ENCODE peak calls at places on chromosomes 4 and X, in eight cellular contexts. I, T, G, M, H, X, N and R are unnamed samples. For H3K9me3, the result is how much of the 10 kb centered on the place peaks cover.

GRCh38 chrX:138150709-138151108 is 560.8 kb downstream of the FGF13 start:
- DNase-seq in T (no peak), N (no peak), I (peak), H (no peak), M (no peak), G (no peak), X (no peak), R (no peak)

GRCh38 chrX:118536687-118537461 is 41.3 kb downstream of the DOCK11 start:
- DNase-seq in M (no peak), I (no peak), X (peak), N (no peak), H (no peak), G (peak), T (no peak), R (no peak)

GRCh38 chrX:23782455-23782854 is 518 bp upstream of the SAT1 start:
- DNase-seq in T (no peak), X (no peak), G (no peak), I (no peak), H (no peak), N (no peak), M (no peak), R (no peak)

GRCh38 chr4:30269850-30270249 is 450.3 kb upstream of the PCDH7 start:
- DNase-seq in I (no peak), T (no peak), M (no peak), X (peak), H (no peak), G (no peak), N (no peak), R (no peak)

GRCh38 chr4:90546114-90546513 is 418.9 kb downstream of the CCSER1 start:
- DNase-seq in I (no peak), X (peak), N (no peak), M (no peak), G (no peak), T (no peak), H (no peak), R (no peak)

GRCh38 chr4:125317526-125317880 is 2.7 kb downstream of the FAT4 start:
- DNase-seq in H (peak), I (no peak), G (peak), X (no peak), T (no peak), M (peak), N (peak), R (peak)

GRCh38 chr4:75662626-75663025 is 10.6 kb downstream of the G3BP2 start:
- DNase-seq in T (no peak), I (no peak), N (no peak), X (no peak), M (no peak), G (no peak), H (no peak), R (no peak)

GRCh38 chr4:47065099-47065498 is 33.7 kb downstream of the GABRB1 start:
- DNase-seq in M (no peak), X (no peak), N (no peak), I (no peak), T (no peak), G (no peak), H (no peak), R (no peak)

GRCh38 chr4:146368209-146368608 is 153.5 kb downstream of the SLC10A7 start:
- DNase-seq in M (no peak), X (peak), N (no peak), T (no peak), G (no peak), I (no peak), H (no peak), R (no peak)

GRCh38 chrX:87388381-87388780 is 129.2 kb upstream of the KLHL4 start:
- DNase-seq in M (no peak), N (no peak), X (no peak), H (no peak), I (no peak), T (no peak), G (no peak), R (no peak)

GRCh38 chr4:87103691-87104187 is 116.7 kb downstream of the KLHL8 start:
- DNase-seq in I (no peak), M (no peak), N (no peak), X (peak), H (no peak), G (no peak), T (no peak), R (no peak)

GRCh38 chr4:145480257-145480656 is 1.4 kb upstream of the SMAD1 start:
- DNase-seq in N (no peak), H (no peak), T (no peak), I (no peak), G (no peak), M (no peak), X (no peak), R (no peak)

GRCh38 chrX:99469439-99469838 is 940.6 kb downstream of the PCDH19 start:
- DNase-seq in I (no peak), G (no peak), X (no peak), M (no peak), H (no peak), N (no peak), T (no peak), R (no peak)

GRCh38 chrX:102654696-102655095 is 3.4 kb downstream of the GPRASP1 start:
- DNase-seq in X (no peak), I (no peak), H (no peak), G (no peak), N (no peak), T (no peak), M (no peak), R (no peak)

GRCh38 chrX:102658551-102658950 is 7.3 kb downstream of the GPRASP1 start:
- DNase-seq in H (no peak), M (no peak), G (no peak), X (no peak), N (no peak), T (no peak), I (no peak), R (no peak)

DNA sequence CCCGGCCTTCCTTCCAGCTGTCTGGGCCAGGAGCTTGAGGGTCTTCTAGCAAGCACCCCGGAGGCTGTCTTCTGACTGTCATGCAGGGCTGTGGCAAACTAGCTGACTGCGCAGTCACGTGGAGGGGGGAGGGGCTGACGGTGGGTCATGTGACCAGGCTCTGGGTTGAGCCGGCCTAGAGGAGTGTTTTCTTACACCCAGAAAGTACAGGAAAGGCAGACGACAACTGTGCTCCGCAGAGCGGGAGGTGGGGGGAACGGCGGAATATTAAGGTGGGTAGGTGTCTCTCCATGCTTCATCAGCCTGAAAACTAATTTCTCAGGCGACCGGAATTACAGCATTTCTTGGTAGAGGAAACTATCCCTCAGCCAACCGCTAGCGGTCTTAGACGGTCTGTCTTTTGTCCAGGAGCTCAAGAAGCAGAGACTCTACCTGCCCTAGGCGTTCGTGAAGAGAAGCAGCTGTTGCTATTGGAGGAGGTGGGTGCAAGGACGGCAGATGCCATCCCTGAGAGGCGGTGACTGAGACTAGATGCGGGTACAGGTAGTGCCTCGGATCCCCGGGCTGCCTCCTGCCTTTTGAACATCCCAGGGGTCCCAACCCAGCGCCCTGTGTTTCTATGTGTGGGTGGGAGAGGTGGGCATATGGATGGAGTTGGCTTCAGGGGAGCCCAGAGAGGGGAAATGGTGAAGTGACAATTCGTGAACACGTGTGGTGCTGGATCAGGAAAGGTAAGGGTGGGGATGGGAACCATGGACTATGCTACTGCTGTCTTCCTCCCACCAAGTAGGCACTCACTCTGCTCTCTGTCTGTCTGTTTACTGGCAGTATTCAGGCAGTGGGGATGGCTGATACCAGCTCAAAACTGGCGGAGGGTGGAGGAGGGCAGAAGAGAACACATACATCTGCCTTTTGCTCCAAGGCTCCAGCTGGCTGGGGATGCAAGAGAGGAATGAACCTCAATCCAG is 8.8 kb downstream of the GPRASP1 start:
- DNase-seq in G (peak), N (peak), T (peak), M (peak), X (peak), H (peak), I (peak), R (peak)
- TF ChIP-seq POLR2A in G (peak), N (no peak), T (no peak), M (peak), X (no peak), H (peak), I (peak), R (peak)

DNA sequence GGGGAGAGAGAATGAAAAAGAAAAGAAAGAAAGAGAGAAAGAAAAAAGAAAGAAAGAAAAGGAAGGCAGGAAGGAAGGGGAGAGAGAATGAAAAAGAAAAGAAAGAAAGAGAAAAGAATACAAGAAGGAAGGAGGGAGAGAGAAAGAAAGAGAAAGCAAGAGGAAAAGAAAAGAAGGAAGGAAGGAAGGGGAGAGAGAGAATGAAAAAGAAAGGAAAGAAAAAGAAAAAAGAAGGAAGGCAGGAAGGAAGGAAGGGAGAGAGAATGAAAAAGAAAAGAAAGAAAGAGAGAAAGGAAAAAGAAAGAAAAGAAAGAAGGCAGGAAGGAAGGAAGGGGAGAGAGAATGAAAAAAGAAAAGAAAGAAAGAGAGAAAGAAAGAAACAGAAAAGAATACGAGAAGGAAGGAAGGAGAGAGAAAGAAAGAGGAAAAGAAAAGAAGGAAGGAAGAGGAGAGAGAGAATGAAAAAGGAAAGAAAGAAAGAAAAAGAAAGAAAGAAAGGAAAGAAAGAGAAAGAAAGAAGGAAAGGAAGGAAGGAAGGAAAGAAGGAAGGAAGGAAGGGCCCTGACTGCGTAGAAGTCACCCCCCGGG is 15.1 kb upstream of the P2RY8 start:
- DNase-seq in H (no peak), T (no peak), G (no peak), M (no peak), X (no peak), N (no peak), I (no peak), R (no peak)
- H3K9me3 ChIP-seq in H (under half), T (under half), G (under half), M (under half), X (under half), N (under half), I (under half), R (under half)

DNA sequence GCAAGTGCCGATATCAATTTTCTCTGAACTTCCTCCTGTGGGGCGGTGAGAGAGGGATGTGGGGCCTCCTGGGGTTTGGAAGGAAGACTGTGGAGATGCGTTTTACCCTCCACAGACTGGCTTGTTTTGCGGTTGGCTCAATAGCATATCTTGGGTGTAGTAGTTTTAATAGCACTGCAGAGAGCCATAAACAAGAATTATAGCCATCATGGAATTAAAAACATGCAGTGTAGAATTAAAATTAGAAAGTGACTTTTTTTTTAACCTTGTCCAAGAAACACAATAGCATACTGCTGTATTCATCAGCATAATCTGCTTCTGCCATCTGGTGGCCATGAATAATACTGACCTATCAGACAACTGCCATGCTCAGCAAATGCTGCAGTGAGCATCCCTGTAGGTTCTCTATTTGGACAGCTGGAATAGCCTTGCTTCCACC is 47.3 kb upstream of the SCML1 start:
- DNase-seq in M (no peak), X (peak), N (no peak), H (peak), I (peak), G (peak), T (no peak), R (no peak)
- TF ChIP-seq CTCF in M (peak), X (peak), N (peak), H (peak), I (peak), G (peak), T (peak), R (peak)

GRCh38 chr4:81632581-81633247 is 161.0 kb upstream of the RASGEF1B start:
- DNase-seq in I (no peak), H (no peak), M (no peak), X (no peak), T (no peak), N (no peak), G (no peak), R (no peak)

GRCh38 chr4:81635128-81635527 is 163.4 kb upstream of the RASGEF1B start:
- DNase-seq in I (no peak), M (no peak), G (no peak), H (no peak), T (no peak), X (no peak), N (no peak), R (no peak)

GRCh38 chr4:81628489-81628888 is 156.8 kb upstream of the RASGEF1B start:
- DNase-seq in G (no peak), T (no peak), I (no peak), X (no peak), N (no peak), H (no peak), M (no peak), R (no peak)

GRCh38 chr4:81635747-81636146 is 164.0 kb upstream of the RASGEF1B start:
- DNase-seq in T (no peak), H (peak), X (no peak), N (peak), I (no peak), G (no peak), M (no peak), R (peak)

GRCh38 chr4:81631958-81632439 is 160.3 kb upstream of the RASGEF1B start:
- DNase-seq in T (no peak), M (no peak), N (no peak), G (no peak), X (no peak), I (no peak), H (no peak), R (no peak)
- TF ChIP-seq POLR2A in T (no peak), M (no peak), N (no peak), G (no peak), X (no peak), I (no peak), H (no peak), R (no peak)

DNA sequence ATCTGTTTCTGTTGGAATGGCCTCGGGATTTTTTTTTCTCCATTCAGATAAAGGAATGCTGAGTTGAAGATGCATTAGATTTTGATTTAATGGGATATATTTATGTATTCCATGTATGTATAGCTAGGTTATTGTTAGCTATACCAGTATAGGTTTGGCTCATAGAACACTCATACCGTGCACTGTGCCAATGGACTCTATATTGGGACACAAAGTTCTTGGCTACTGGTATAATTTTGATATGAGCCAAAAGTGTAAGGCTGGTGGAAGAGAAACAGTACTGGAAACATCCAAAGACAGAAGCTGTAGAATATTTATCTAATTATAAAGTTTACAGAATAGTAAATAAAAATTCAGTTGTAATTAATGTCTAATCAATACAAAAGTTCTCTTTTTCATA is 1912.2 kb downstream of the STIM2 start:
- DNase-seq in X (no peak), G (no peak), N (no peak), H (no peak), T (no peak), M (no peak), I (no peak), R (no peak)
- H3K9me3 ChIP-seq in X (under half), G (under half), N (under half), H (under half), T (under half), M (under half), I (under half), R (under half)

DNA sequence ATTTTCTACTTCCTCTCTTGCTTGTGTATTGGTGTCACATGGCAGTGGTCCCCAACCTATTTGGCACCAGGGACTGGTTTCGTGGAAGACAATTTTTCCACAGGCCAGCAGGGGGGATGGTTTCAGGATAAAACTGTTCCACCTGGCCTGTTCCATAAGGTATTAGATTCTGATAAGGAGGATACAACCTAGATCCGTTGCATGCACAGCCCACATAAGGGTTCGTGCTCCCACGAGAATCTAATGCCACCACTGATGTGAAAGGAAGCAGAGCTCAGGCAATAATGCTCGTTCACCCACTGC is 38.3 kb downstream of the SEC31A start:
- DNase-seq in T (no peak), X (no peak), H (no peak), I (no peak), G (no peak), N (no peak), M (no peak), R (no peak)
- TF ChIP-seq CTCF in T (no peak), X (no peak), H (no peak), I (peak), G (no peak), N (no peak), M (no peak), R (no peak)

DNA sequence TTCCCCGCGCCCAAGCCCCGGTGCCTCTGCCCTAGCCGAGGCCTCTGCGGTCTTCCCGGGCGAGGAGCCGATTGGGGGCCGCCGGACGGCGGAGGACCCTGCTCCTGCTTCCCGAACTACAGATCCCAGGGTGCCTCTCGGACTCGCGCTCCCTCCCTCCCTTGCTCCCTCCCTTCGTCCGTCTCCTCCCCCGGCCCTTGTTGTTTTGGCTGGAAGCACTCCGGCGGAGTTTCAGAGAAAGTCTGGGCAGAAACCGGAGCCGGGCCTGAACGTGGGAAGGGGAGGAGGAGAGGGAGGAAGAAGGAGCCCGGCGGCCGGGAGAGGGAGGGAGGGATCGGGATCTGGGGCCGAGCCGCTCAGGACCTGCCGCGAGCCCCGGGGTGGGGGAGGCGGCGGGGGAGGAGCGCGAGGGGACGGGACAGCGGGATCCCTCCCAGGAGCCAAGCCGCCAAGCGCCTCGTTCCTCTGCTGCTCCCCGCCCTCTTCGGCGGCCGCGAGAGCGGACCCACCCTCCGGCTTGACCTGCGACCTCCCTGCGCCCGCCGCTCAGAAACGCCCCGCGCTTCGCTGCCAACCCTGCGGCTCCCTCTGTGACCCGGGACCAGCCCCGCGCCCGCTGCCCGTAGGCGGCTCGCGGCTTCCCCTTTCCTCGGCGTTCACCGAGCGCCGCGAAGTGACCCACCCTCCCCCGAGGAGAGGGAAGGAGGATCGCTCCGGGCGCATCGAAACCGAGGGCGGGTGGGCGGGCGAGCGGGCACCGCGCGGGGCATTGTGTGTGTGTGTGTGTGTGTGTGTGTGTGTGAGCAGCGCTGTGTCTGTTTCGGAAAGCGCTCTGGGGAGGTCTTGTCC is 473 bp upstream of the GAB1 start:
- DNase-seq in N (peak), X (peak), H (peak), I (peak), T (peak), G (peak), M (peak), R (peak)
- TF ChIP-seq POLR2A in N (no peak), X (no peak), H (peak), I (peak), T (no peak), G (peak), M (peak), R (peak)